ENCODE peak calls at places on chromosome 11, in ten cellular contexts. O is A549, K is IMR-90, L is K562, Y is lower leg skin, Q is GM12892, C is GM12891, Z is body of pancreas, X is GM12878, R is uterus. W is an unnamed sample.

GRCh38 chr11:11659567-11660341 is 37.9 kb upstream of the GALNT18 start:
- DNase-seq in O (peak; percentile 8), K (no peak), L (peak; percentile 20), Y (no peak), Q (no peak), C (no peak), Z (no peak), X (no peak), R (no peak), W (no peak)

GRCh38 chr11:68010058-68011041 is at the start of gene ALDH3B1:
- DNase-seq in O (peak; percentile 81), K (peak; percentile 70), L (peak; percentile 81), Y (peak; percentile 89), Q (no peak), C (no peak), Z (peak; percentile 95), X (no peak), R (peak; percentile 84), W (peak; percentile 97)

GRCh38 chr11:79232346-79232745 is 208.5 kb downstream of the TENM4 start:
- DNase-seq in O (no peak), K (no peak), L (no peak), Y (no peak), Q (no peak), C (no peak), Z (no peak), X (no peak), R (no peak), W (no peak)

GRCh38 chr11:62017878-62018642 is 50.6 kb upstream of the FTH1 start:
- DNase-seq in O (no peak), K (no peak), L (no peak), Y (no peak), Q (no peak), C (no peak), Z (no peak), X (no peak), R (no peak), W (no peak)

GRCh38 chr11:78803995-78804394 is 229.3 kb upstream of the NARS2 start:
- DNase-seq in O (no peak), K (no peak), L (no peak), Y (no peak), Q (no peak), C (no peak), Z (no peak), X (no peak), R (no peak), W (no peak)

GRCh38 chr11:113626736-113627135 is 79.4 kb downstream of the TMPRSS5 start:
- DNase-seq in O (no peak), K (no peak), L (no peak), Y (no peak), Q (no peak), C (no peak), Z (no peak), X (no peak), R (no peak), W (no peak)

GRCh38 chr11:12827929-12828812 is 153.9 kb downstream of the TEAD1 start:
- DNase-seq in O (no peak), K (peak; percentile 79), L (no peak), Y (no peak), Q (no peak), C (no peak), Z (peak; percentile 68), X (no peak), R (no peak), W (peak; percentile 28)

GRCh38 chr11:128859563-128860441 is 7.3 kb downstream of the KCNJ1 start:
- DNase-seq in O (peak; percentile 24), K (peak; percentile 47), L (peak; percentile 74), Y (peak; percentile 31), Q (peak; percentile 76), C (peak; percentile 71), Z (peak; percentile 88), X (no peak), R (peak; percentile 49), W (peak; percentile 61)

GRCh38 chr11:99199336-99199735 is 178.6 kb downstream of the CNTN5 start:
- DNase-seq in O (no peak), K (no peak), L (no peak), Y (no peak), Q (no peak), C (no peak), Z (no peak), X (no peak), R (no peak), W (no peak)

GRCh38 chr11:77813256-77813655 is 7.3 kb downstream of the RSF1 start:
- DNase-seq in O (no peak), K (peak; percentile 65), L (no peak), Y (no peak), Q (no peak), C (no peak), Z (no peak), X (no peak), R (no peak), W (no peak)

GRCh38 chr11:8287297-8288070 is 23.8 kb upstream of the LMO1 start:
- DNase-seq in O (no peak), K (no peak), L (no peak), Y (peak; percentile 13), Q (no peak), C (no peak), Z (no peak), X (no peak), R (no peak), W (no peak)

GRCh38 chr11:88174627-88175003 is 628 bp downstream of the RAB38 start:
- DNase-seq in O (peak; percentile 8), K (peak; percentile 86), L (no peak), Y (peak; percentile 62), Q (no peak), C (no peak), Z (peak; percentile 66), X (no peak), R (peak; percentile 52), W (peak; percentile 68)

GRCh38 chr11:10601722-10602281 is 33.3 kb upstream of the LYVE1 start:
- DNase-seq in O (no peak), K (no peak), L (no peak), Y (peak; percentile 18), Q (no peak), C (no peak), Z (no peak), X (no peak), R (no peak), W (no peak)

GRCh38 chr11:69014084-69014935 is 1.3 kb upstream of the MRGPRF start:
- DNase-seq in O (no peak), K (peak; percentile 82), L (no peak), Y (no peak), Q (no peak), C (no peak), Z (no peak), X (no peak), R (peak; percentile 82), W (no peak)

GRCh38 chr11:118065375-118065774 is 11.5 kb upstream of the TMPRSS4 start:
- DNase-seq in O (no peak), K (no peak), L (no peak), Y (no peak), Q (no peak), C (no peak), Z (no peak), X (no peak), R (no peak), W (no peak)

GRCh38 chr11:106442032-106442431 is 364.6 kb downstream of the AASDHPPT start:
- DNase-seq in O (no peak), K (no peak), L (no peak), Y (no peak), Q (no peak), C (no peak), Z (no peak), X (no peak), R (no peak), W (no peak)

DNA sequence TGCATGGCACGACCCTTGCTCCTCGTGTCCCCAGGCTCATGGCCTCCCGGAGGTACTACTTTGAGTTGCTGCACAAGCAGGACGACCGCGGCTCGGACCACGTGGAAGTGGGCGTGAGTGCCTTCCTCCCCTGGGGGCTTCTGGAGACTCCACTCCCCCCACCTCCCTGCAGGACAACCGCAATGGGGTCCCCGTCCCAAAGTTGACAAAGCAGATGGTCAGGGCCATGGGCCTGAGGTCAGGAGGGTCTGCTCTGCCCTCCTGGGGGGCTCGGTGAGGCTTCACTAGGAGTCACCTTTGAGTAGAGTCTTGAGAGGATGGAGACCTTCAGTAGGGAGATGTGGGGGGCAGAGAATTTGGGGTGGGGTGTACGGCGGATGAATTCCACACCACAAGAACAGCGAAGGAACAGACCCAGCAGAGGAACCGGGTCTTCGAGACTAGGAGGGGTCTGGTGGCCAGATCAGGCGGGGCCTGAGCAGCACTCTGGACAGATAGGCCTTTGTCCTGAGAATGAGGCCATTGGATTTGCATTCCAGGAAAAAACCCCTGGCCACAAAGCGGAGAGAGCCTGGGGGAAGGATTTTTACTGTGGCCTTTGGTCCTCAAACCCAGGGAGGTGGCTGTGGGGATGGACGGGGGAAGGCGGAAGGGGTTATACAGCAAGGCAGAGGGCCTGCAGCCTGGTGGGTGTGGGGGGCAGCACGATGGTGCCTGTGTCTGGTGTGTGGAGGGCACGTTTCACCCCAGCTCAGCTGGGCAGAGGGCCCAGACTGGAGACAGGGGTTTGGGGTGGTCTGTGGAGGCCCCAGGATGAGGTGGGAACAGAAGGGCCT is 4.6 kb downstream of the B4GALNT4 start:
- DNase-seq in O (no peak), K (no peak), L (no peak), Y (no peak), Q (no peak), C (no peak), Z (no peak), X (no peak), R (no peak), W (no peak)
- TF ChIP-seq POLR2A in O (no peak), K (no peak), L (no peak), Y (no peak), Q (no peak), C (no peak), Z (no peak), X (no peak), R (no peak), W (no peak)

GRCh38 chr11:102451693-102452460 is 688 bp downstream of the TMEM123 start:
- DNase-seq in O (peak; percentile 22), K (peak; percentile 28), L (peak; percentile 69), Y (peak; percentile 49), Q (peak; percentile 55), C (peak; percentile 50), Z (peak; percentile 65), X (no peak), R (peak; percentile 56), W (peak; percentile 64)
- TF ChIP-seq POLR2A in O (no peak), K (no peak), L (no peak), Y (no peak), Q (peak; percentile 42), C (peak; percentile 57), Z (no peak), X (peak; percentile 84), R (peak; percentile 46), W (peak; percentile 36)

DNA sequence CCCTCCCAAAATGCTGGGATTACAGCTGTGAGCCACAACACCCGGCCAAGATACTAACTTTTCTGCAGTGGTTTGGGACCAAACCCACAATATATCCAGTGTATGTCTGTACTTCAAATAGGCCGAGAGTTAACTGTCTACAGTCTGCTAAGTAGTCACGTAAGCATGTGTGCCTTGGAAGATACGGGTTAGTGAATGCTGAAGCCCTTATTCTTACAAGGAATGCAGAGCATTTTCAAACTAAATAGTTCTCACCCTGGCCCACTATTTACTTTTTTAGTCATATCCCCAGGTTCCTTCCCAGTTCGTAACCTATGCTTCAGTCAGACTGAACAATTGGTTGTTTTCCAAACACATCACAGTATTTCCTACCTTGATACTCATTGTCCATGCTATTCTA is 176.0 kb downstream of the WNT11 start:
- DNase-seq in O (peak; percentile 28), K (peak; percentile 70), L (no peak), Y (no peak), Q (no peak), C (no peak), Z (no peak), X (no peak), R (no peak), W (no peak)
- TF ChIP-seq POLR2A in O (no peak), K (no peak), L (no peak), Y (no peak), Q (no peak), C (no peak), Z (no peak), X (no peak), R (no peak), W (no peak)

GRCh38 chr11:108624196-108624925 is 30.8 kb upstream of the EXPH5 start:
- DNase-seq in O (no peak), K (no peak), L (no peak), Y (no peak), Q (no peak), C (no peak), Z (no peak), X (no peak), R (no peak), W (no peak)
- TF ChIP-seq POLR2A in O (no peak), K (no peak), L (no peak), Y (no peak), Q (no peak), C (no peak), Z (no peak), X (no peak), R (no peak), W (no peak)

W was measured in erythroblast.